ENCODE peak calls at places on chromosomes 2 and 18, in seven cellular contexts. One of them, this sample, is unnamed.

GRCh38 chr2:102455061-102455670 is 17.9 kb upstream of the SLC9A4 start:
- DNase-seq in fibroblast of lung: no peak
- DNase-seq in upper lobe of right lung: no peak
- DNase-seq in brain microvascular endothelial cell: no peak
- DNase-seq in cardiac muscle cell: no peak
- DNase-seq in pancreas: no peak
- DNase-seq in hepatocyte: no peak
- DNase-seq in this sample: no peak

GRCh38 chr2:191115801-191116200 is 35.0 kb downstream of the STAT4 start:
- DNase-seq in hepatocyte: no peak
- DNase-seq in brain microvascular endothelial cell: no peak
- DNase-seq in upper lobe of right lung: no peak
- DNase-seq in pancreas: no peak
- DNase-seq in cardiac muscle cell: peak; percentile 4
- DNase-seq in fibroblast of lung: peak; percentile 45
- DNase-seq in this sample: no peak

GRCh38 chr2:12514631-12515437 is 201.9 kb upstream of the TRIB2 start:
- DNase-seq in brain microvascular endothelial cell: no peak
- DNase-seq in fibroblast of lung: no peak
- DNase-seq in cardiac muscle cell: no peak
- DNase-seq in pancreas: no peak
- DNase-seq in upper lobe of right lung: no peak
- DNase-seq in hepatocyte: peak; percentile 35
- DNase-seq in this sample: no peak

GRCh38 chr2:1477196-1478040 is 64.2 kb downstream of the TPO start:
- DNase-seq in cardiac muscle cell: no peak
- DNase-seq in hepatocyte: no peak
- DNase-seq in fibroblast of lung: no peak
- DNase-seq in upper lobe of right lung: peak; percentile 34
- DNase-seq in brain microvascular endothelial cell: no peak
- DNase-seq in pancreas: no peak
- DNase-seq in this sample: no peak

GRCh38 chr2:211055438-211055837 is 499.0 kb downstream of the CPS1 start:
- DNase-seq in upper lobe of right lung: no peak
- DNase-seq in pancreas: no peak
- DNase-seq in cardiac muscle cell: peak; percentile 2
- DNase-seq in brain microvascular endothelial cell: no peak
- DNase-seq in hepatocyte: no peak
- DNase-seq in fibroblast of lung: no peak
- DNase-seq in this sample: no peak

GRCh38 chr2:170587937-170588336 is 127.2 kb upstream of the SP5 start:
- DNase-seq in brain microvascular endothelial cell: no peak
- DNase-seq in upper lobe of right lung: no peak
- DNase-seq in fibroblast of lung: no peak
- DNase-seq in cardiac muscle cell: no peak
- DNase-seq in pancreas: no peak
- DNase-seq in hepatocyte: no peak
- DNase-seq in this sample: no peak

GRCh38 chr18:78967692-78968091 is 11.9 kb upstream of the SALL3 start:
- DNase-seq in pancreas: no peak
- DNase-seq in hepatocyte: no peak
- DNase-seq in fibroblast of lung: no peak
- DNase-seq in brain microvascular endothelial cell: no peak
- DNase-seq in cardiac muscle cell: no peak
- DNase-seq in upper lobe of right lung: no peak
- DNase-seq in this sample: no peak

GRCh38 chr2:38466849-38467767 is 90.0 kb upstream of the ATL2 start:
- DNase-seq in upper lobe of right lung: no peak
- DNase-seq in cardiac muscle cell: peak; percentile 82
- DNase-seq in brain microvascular endothelial cell: no peak
- DNase-seq in fibroblast of lung: peak; percentile 7
- DNase-seq in pancreas: no peak
- DNase-seq in hepatocyte: no peak
- DNase-seq in this sample: no peak

GRCh38 chr2:152348388-152348787 is 13.4 kb downstream of the FMNL2 start:
- DNase-seq in upper lobe of right lung: no peak
- DNase-seq in cardiac muscle cell: peak; percentile 57
- DNase-seq in brain microvascular endothelial cell: no peak
- DNase-seq in fibroblast of lung: peak; percentile 35
- DNase-seq in hepatocyte: no peak
- DNase-seq in pancreas: no peak
- DNase-seq in this sample: no peak

GRCh38 chr2:168652997-168653906 is 149.2 kb upstream of the NOSTRIN start:
- DNase-seq in fibroblast of lung: no peak
- DNase-seq in hepatocyte: no peak
- DNase-seq in brain microvascular endothelial cell: no peak
- DNase-seq in upper lobe of right lung: no peak
- DNase-seq in pancreas: no peak
- DNase-seq in cardiac muscle cell: no peak
- DNase-seq in this sample: no peak

GRCh38 chr18:24054130-24054529 is 39.6 kb downstream of the TTC39C start:
- DNase-seq in brain microvascular endothelial cell: no peak
- DNase-seq in cardiac muscle cell: peak; percentile 47
- DNase-seq in pancreas: no peak
- DNase-seq in fibroblast of lung: peak; percentile 86
- DNase-seq in hepatocyte: no peak
- DNase-seq in upper lobe of right lung: no peak
- DNase-seq in this sample: no peak

GRCh38 chr2:205712508-205712907 is 30.2 kb downstream of the NRP2 start:
- DNase-seq in pancreas: no peak
- DNase-seq in upper lobe of right lung: no peak
- DNase-seq in hepatocyte: no peak
- DNase-seq in cardiac muscle cell: peak; percentile 30
- DNase-seq in fibroblast of lung: peak; percentile 92
- DNase-seq in brain microvascular endothelial cell: peak; percentile 78
- DNase-seq in this sample: no peak

GRCh38 chr18:75896865-75897264 is 469.4 kb upstream of the SMIM21 start:
- DNase-seq in cardiac muscle cell: no peak
- DNase-seq in fibroblast of lung: peak; percentile 12
- DNase-seq in hepatocyte: peak; percentile 64
- DNase-seq in pancreas: no peak
- DNase-seq in brain microvascular endothelial cell: no peak
- DNase-seq in upper lobe of right lung: no peak
- DNase-seq in this sample: no peak

GRCh38 chr2:46325178-46325928 is 28.1 kb downstream of the EPAS1 start:
- DNase-seq in pancreas: no peak
- DNase-seq in cardiac muscle cell: peak; percentile 50
- DNase-seq in upper lobe of right lung: no peak
- DNase-seq in fibroblast of lung: peak; percentile 84
- DNase-seq in hepatocyte: no peak
- DNase-seq in brain microvascular endothelial cell: peak; percentile 73
- DNase-seq in this sample: no peak

GRCh38 chr18:70452501-70452900 is 163.7 kb downstream of the SOCS6 start:
- DNase-seq in brain microvascular endothelial cell: no peak
- DNase-seq in upper lobe of right lung: no peak
- DNase-seq in pancreas: no peak
- DNase-seq in fibroblast of lung: no peak
- DNase-seq in cardiac muscle cell: no peak
- DNase-seq in hepatocyte: no peak
- DNase-seq in this sample: no peak

GRCh38 chr2:179524940-179525339 is 260.3 kb upstream of the SESTD1 start:
- DNase-seq in hepatocyte: no peak
- DNase-seq in cardiac muscle cell: no peak
- DNase-seq in pancreas: no peak
- DNase-seq in brain microvascular endothelial cell: no peak
- DNase-seq in upper lobe of right lung: no peak
- DNase-seq in fibroblast of lung: peak; percentile 5
- DNase-seq in this sample: no peak

GRCh38 chr2:219073413-219074129 is 12.8 kb upstream of the IHH start:
- DNase-seq in brain microvascular endothelial cell: peak; percentile 60
- DNase-seq in hepatocyte: peak; percentile 91
- DNase-seq in fibroblast of lung: peak; percentile 44
- DNase-seq in upper lobe of right lung: no peak
- DNase-seq in cardiac muscle cell: peak; percentile 84
- DNase-seq in pancreas: no peak
- DNase-seq in this sample: no peak

DNA sequence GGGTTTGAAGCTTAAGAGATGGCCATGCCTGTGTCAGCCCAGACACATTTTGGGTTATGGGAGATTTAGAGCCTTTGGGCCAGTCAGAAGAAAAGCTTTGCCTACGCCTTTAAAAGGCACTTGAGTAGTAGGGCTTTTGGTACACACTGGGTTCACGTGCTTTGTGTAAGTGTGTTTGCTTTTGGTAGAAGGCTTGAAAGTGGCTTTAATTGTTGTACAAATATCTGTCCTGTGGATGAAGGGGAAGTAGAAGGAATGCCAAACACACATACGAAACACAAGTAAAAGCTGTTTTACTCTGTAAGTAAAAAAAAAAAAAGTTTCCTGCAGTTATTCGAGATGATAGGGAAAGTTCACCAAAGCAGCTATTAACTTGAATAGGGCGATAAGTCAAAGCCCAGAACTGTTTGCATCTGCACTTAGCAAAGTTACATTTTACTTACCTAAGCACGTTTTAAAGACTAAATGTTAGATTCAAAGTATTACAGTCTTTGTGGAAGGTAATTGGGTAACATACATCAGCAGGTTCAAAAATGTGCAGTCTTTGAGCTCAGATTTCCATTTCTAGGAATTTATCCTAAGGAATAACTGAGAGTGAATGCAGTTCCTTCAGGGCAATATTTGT is 75.4 kb downstream of the STK25 start:
- DNase-seq in fibroblast of lung: no peak
- DNase-seq in cardiac muscle cell: no peak
- DNase-seq in pancreas: no peak
- DNase-seq in hepatocyte: no peak
- DNase-seq in brain microvascular endothelial cell: no peak
- DNase-seq in upper lobe of right lung: no peak
- DNase-seq in this sample: no peak
- H3K36me3 ChIP-seq in fibroblast of lung: peaks cover 2% of the 10 kb centered on the region
- H3K36me3 ChIP-seq in cardiac muscle cell: peaks cover 28% of the 10 kb centered on the region
- H3K36me3 ChIP-seq in pancreas: no peaks in the 10 kb centered on the region
- H3K36me3 ChIP-seq in hepatocyte: peaks cover 3% of the 10 kb centered on the region
- H3K36me3 ChIP-seq in brain microvascular endothelial cell: peaks cover 28% of the 10 kb centered on the region
- H3K36me3 ChIP-seq in upper lobe of right lung: peaks cover 59% of the 10 kb centered on the region
- H3K36me3 ChIP-seq in this sample: peaks cover 75% of the 10 kb centered on the region

GRCh38 chr2:70687461-70687795 is 80.6 kb downstream of the ADD2 start:
- DNase-seq in hepatocyte: no peak
- DNase-seq in upper lobe of right lung: no peak
- DNase-seq in pancreas: no peak
- DNase-seq in cardiac muscle cell: no peak
- DNase-seq in fibroblast of lung: no peak
- DNase-seq in brain microvascular endothelial cell: no peak
- DNase-seq in this sample: no peak

GRCh38 chr2:70688427-70688826 is 79.6 kb downstream of the ADD2 start:
- DNase-seq in brain microvascular endothelial cell: no peak
- DNase-seq in fibroblast of lung: no peak
- DNase-seq in cardiac muscle cell: no peak
- DNase-seq in upper lobe of right lung: peak; percentile 9
- DNase-seq in hepatocyte: no peak
- DNase-seq in pancreas: no peak
- DNase-seq in this sample: no peak

GRCh38 chr2:70685771-70686171 is 82.2 kb downstream of the ADD2 start:
- DNase-seq in upper lobe of right lung: peak; percentile 46
- DNase-seq in pancreas: no peak
- DNase-seq in brain microvascular endothelial cell: no peak
- DNase-seq in hepatocyte: no peak
- DNase-seq in cardiac muscle cell: peak; percentile 8
- DNase-seq in fibroblast of lung: no peak
- DNase-seq in this sample: no peak

GRCh38 chr2:70684846-70685622 is 83.0 kb downstream of the ADD2 start:
- DNase-seq in brain microvascular endothelial cell: no peak
- DNase-seq in pancreas: no peak
- DNase-seq in upper lobe of right lung: peak; percentile 3
- DNase-seq in hepatocyte: no peak
- DNase-seq in fibroblast of lung: no peak
- DNase-seq in cardiac muscle cell: no peak
- DNase-seq in this sample: no peak

GRCh38 chr2:70686577-70687460 is 81.2 kb downstream of the ADD2 start:
- DNase-seq in pancreas: no peak
- DNase-seq in fibroblast of lung: peak; percentile 83
- DNase-seq in brain microvascular endothelial cell: peak; percentile 57
- DNase-seq in upper lobe of right lung: peak; percentile 58
- DNase-seq in cardiac muscle cell: peak; percentile 80
- DNase-seq in hepatocyte: peak; percentile 66
- DNase-seq in this sample: peak; percentile 20
- TF ChIP-seq CTCF in pancreas: no peak
- TF ChIP-seq CTCF in fibroblast of lung: peak; percentile 41
- TF ChIP-seq CTCF in brain microvascular endothelial cell: peak; percentile 68
- TF ChIP-seq CTCF in upper lobe of right lung: peak; percentile 7
- TF ChIP-seq CTCF in cardiac muscle cell: peak; percentile 76
- TF ChIP-seq CTCF in hepatocyte: peak; percentile 37
- TF ChIP-seq CTCF in this sample: peak; percentile 37

DNA sequence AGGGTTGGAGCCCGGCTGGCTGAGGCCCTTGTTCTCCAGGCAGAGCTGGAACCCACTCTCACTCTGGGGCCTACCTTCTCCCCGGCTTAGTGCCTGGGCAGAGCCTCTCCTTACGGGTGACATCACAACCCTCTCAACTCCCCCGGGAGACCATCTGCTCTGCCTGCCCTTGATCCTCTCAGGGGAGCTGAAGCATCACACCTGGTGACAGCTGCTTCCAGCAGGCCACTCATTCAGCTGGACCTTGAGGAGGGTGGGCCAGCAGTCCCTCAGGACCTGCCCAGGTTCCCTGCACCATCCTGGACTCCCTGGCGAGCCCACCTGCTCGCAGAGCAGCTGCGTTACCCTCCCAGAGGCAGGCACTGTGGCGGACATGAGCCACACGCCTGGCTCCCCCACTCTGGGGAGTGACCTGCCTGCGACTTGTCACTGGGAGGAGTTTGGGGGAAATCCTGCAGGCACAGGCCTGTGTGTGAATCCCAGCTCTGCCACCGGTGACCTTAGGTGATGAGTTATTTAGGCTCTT is 13.1 kb downstream of the HS6ST1 start:
- DNase-seq in brain microvascular endothelial cell: no peak
- DNase-seq in fibroblast of lung: peak; percentile 45
- DNase-seq in upper lobe of right lung: peak; percentile 60
- DNase-seq in hepatocyte: no peak
- DNase-seq in cardiac muscle cell: no peak
- DNase-seq in pancreas: no peak
- DNase-seq in this sample: peak; percentile 9
- H3K4me3 ChIP-seq in brain microvascular endothelial cell: no peak overlapping the region
- H3K4me3 ChIP-seq in fibroblast of lung: no peak overlapping the region
- H3K4me3 ChIP-seq in upper lobe of right lung: no peak overlapping the region
- H3K4me3 ChIP-seq in hepatocyte: no peak overlapping the region
- H3K4me3 ChIP-seq in cardiac muscle cell: no peak overlapping the region
- H3K4me3 ChIP-seq in pancreas: no peak overlapping the region
- H3K4me3 ChIP-seq in this sample: peak overlapping the region; percentile 6

GRCh38 chr2:24852026-24852425 is 58.8 kb downstream of the CENPO start:
- DNase-seq in fibroblast of lung: no peak
- DNase-seq in pancreas: no peak
- DNase-seq in hepatocyte: no peak
- DNase-seq in upper lobe of right lung: no peak
- DNase-seq in cardiac muscle cell: no peak
- DNase-seq in brain microvascular endothelial cell: no peak
- DNase-seq in this sample: peak; percentile 10

GRCh38 chr2:24853046-24853445 is 59.8 kb downstream of the CENPO start:
- DNase-seq in brain microvascular endothelial cell: no peak
- DNase-seq in upper lobe of right lung: no peak
- DNase-seq in hepatocyte: no peak
- DNase-seq in pancreas: no peak
- DNase-seq in cardiac muscle cell: no peak
- DNase-seq in fibroblast of lung: no peak
- DNase-seq in this sample: no peak

GRCh38 chr2:24853996-24854395 is 60.8 kb downstream of the CENPO start:
- DNase-seq in pancreas: no peak
- DNase-seq in cardiac muscle cell: no peak
- DNase-seq in upper lobe of right lung: no peak
- DNase-seq in fibroblast of lung: no peak
- DNase-seq in hepatocyte: no peak
- DNase-seq in brain microvascular endothelial cell: no peak
- DNase-seq in this sample: peak; percentile 13

GRCh38 chr2:24852431-24853020 is 59.3 kb downstream of the CENPO start:
- DNase-seq in hepatocyte: no peak
- DNase-seq in upper lobe of right lung: no peak
- DNase-seq in fibroblast of lung: no peak
- DNase-seq in pancreas: no peak
- DNase-seq in cardiac muscle cell: no peak
- DNase-seq in brain microvascular endothelial cell: no peak
- DNase-seq in this sample: peak; percentile 10

GRCh38 chr2:24850944-24851343 is 57.7 kb downstream of the CENPO start:
- DNase-seq in fibroblast of lung: no peak
- DNase-seq in brain microvascular endothelial cell: no peak
- DNase-seq in hepatocyte: no peak
- DNase-seq in cardiac muscle cell: no peak
- DNase-seq in upper lobe of right lung: no peak
- DNase-seq in pancreas: no peak
- DNase-seq in this sample: peak; percentile 18
- H3K36me3 ChIP-seq in fibroblast of lung: no peaks in the 10 kb centered on the region
- H3K36me3 ChIP-seq in brain microvascular endothelial cell: no peaks in the 10 kb centered on the region
- H3K36me3 ChIP-seq in hepatocyte: no peaks in the 10 kb centered on the region
- H3K36me3 ChIP-seq in cardiac muscle cell: no peaks in the 10 kb centered on the region
- H3K36me3 ChIP-seq in upper lobe of right lung: no peaks in the 10 kb centered on the region
- H3K36me3 ChIP-seq in pancreas: no peaks in the 10 kb centered on the region
- H3K36me3 ChIP-seq in this sample: no peaks in the 10 kb centered on the region